ENCODE peak calls at places on chromosome 3, in six cellular contexts. Q is GM23338, D is stomach, X is GM12891, Z is K562, I is HepG2. W is an unnamed sample.

GRCh38 chr3:15892828-15893227 is 95.0 kb upstream of the ANKRD28 start:
- DNase-seq in D (no peak), Q (no peak), X (no peak), I (no peak), Z (no peak), W (no peak)

GRCh38 chr3:9396301-9396631 is 1.1 kb upstream of the SETD5 start:
- DNase-seq in X (peak), Z (peak), Q (peak), I (no peak), D (peak), W (peak)

GRCh38 chr3:69815959-69816358 is 76.7 kb downstream of the MITF start:
- DNase-seq in D (no peak), I (no peak), X (no peak), Z (no peak), Q (no peak), W (no peak)

GRCh38 chr3:120645083-120645800 is 36.8 kb downstream of the HGD start:
- DNase-seq in I (no peak), Q (no peak), D (no peak), Z (peak), X (no peak), W (no peak)

GRCh38 chr3:56557815-56558170 is 818 bp downstream of the CCDC66 start:
- DNase-seq in X (no peak), Z (no peak), D (no peak), Q (no peak), I (no peak), W (no peak)

GRCh38 chr3:135992072-135992471 is 26.5 kb downstream of the PPP2R3A start:
- DNase-seq in Z (no peak), D (no peak), I (no peak), X (no peak), Q (no peak), W (no peak)

GRCh38 chr3:134579266-134579665 is 71.6 kb downstream of the KY start:
- DNase-seq in Z (no peak), X (no peak), I (no peak), D (no peak), Q (no peak), W (no peak)

GRCh38 chr3:114128231-114128630 is 50.6 kb downstream of the DRD3 start:
- DNase-seq in Z (no peak), Q (no peak), I (no peak), D (no peak), X (no peak), W (no peak)

GRCh38 chr3:59240856-59241255 is 191.0 kb upstream of the CFAP20DC start:
- DNase-seq in I (no peak), Q (no peak), X (no peak), Z (no peak), D (no peak), W (no peak)

GRCh38 chr3:129346690-129347440 is 68.2 kb downstream of the HMCES start:
- DNase-seq in I (no peak), X (no peak), D (no peak), Q (no peak), Z (no peak), W (no peak)

GRCh38 chr3:44418549-44418948 is 58.9 kb downstream of the ZNF445 start:
- DNase-seq in D (no peak), Q (peak), I (peak), Z (peak), X (no peak), W (peak)

GRCh38 chr3:53744351-53744750 is 101.9 kb downstream of the CHDH start:
- DNase-seq in I (no peak), X (peak), Z (no peak), D (peak), Q (peak), W (no peak)

GRCh38 chr3:56751056-56751455 is 50.7 kb downstream of the ARHGEF3 start:
- DNase-seq in D (no peak), Z (no peak), Q (no peak), X (no peak), I (no peak), W (no peak)

GRCh38 chr3:72938471-72939265 is 50.8 kb downstream of the GXYLT2 start:
- DNase-seq in Q (peak), I (peak), X (peak), Z (peak), D (peak), W (peak)

GRCh38 chr3:105359098-105359762 is 7.5 kb upstream of the ALCAM start:
- DNase-seq in D (no peak), I (no peak), X (no peak), Z (no peak), Q (no peak), W (no peak)

GRCh38 chr3:24135280-24135679 is 190.2 kb downstream of the NR1D2 start:
- DNase-seq in Q (no peak), X (no peak), D (no peak), I (no peak), Z (no peak), W (no peak)

GRCh38 chr3:197800379-197800778 is 9.3 kb downstream of the LRCH3 start:
- DNase-seq in Z (no peak), Q (no peak), X (no peak), D (no peak), I (no peak), W (no peak)

GRCh38 chr3:42906085-42906904 is at the start of gene ZNF662:
- DNase-seq in X (no peak), I (no peak), Z (no peak), D (peak), Q (peak), W (no peak)
- TF ChIP-seq POLR2AphosphoS5 in X (no peak), I (no peak), Z (no peak), D (peak), Q (no peak), W (no peak)

GRCh38 chr3:194070634-194071409 is 65.1 kb upstream of the HES1 start:
- DNase-seq in Z (peak), X (peak), D (peak), Q (peak), I (peak), W (no peak)
- TF ChIP-seq POLR2AphosphoS5 in Z (no peak), X (no peak), D (peak), Q (peak), I (no peak), W (peak)

GRCh38 chr3:193853511-193854219 is 260.7 kb downstream of the OPA1 start:
- DNase-seq in Z (peak), D (no peak), Q (no peak), X (no peak), I (no peak), W (no peak)
- TF ChIP-seq POLR2AphosphoS5 in Z (peak), D (peak), Q (no peak), X (no peak), I (no peak), W (no peak)

GRCh38 chr3:77931272-77932009 is 891.5 kb downstream of the ROBO2 start:
- DNase-seq in I (peak), Z (no peak), X (no peak), Q (no peak), D (no peak), W (no peak)
- TF ChIP-seq POLR2AphosphoS5 in I (no peak), Z (no peak), X (no peak), Q (no peak), D (peak), W (no peak)

GRCh38 chr3:157313186-157313585 is 123.5 kb upstream of the PTX3 start:
- DNase-seq in I (no peak), X (no peak), D (no peak), Z (no peak), Q (no peak), W (no peak)

GRCh38 chr3:157310329-157311065 is 126.2 kb upstream of the PTX3 start:
- DNase-seq in Q (peak), X (no peak), I (no peak), Z (peak), D (no peak), W (no peak)

GRCh38 chr3:157312366-157312745 is 124.3 kb upstream of the PTX3 start:
- DNase-seq in D (no peak), Z (no peak), X (no peak), Q (no peak), I (no peak), W (no peak)

GRCh38 chr3:157311633-157312365 is 124.9 kb upstream of the PTX3 start:
- DNase-seq in I (no peak), Z (no peak), X (no peak), D (no peak), Q (no peak), W (no peak)
- TF ChIP-seq POLR2AphosphoS5 in I (no peak), Z (no peak), X (no peak), D (no peak), Q (no peak), W (no peak)

GRCh38 chr3:45679805-45680204 is 9.4 kb upstream of the SACM1L start:
- DNase-seq in Q (peak), X (no peak), Z (no peak), I (no peak), D (no peak), W (peak)
- TF ChIP-seq POLR2AphosphoS5 in Q (no peak), X (no peak), Z (no peak), I (no peak), D (no peak), W (no peak)

GRCh38 chr3:77526573-77526972 is 486.7 kb downstream of the ROBO2 start:
- DNase-seq in I (no peak), Q (no peak), D (no peak), X (no peak), Z (no peak), W (no peak)
- TF ChIP-seq POLR2AphosphoS5 in I (no peak), Q (no peak), D (no peak), X (no peak), Z (no peak), W (no peak)

W was measured in vagina.